ENCODE peak calls at places on chromosomes 3 and 15, in six cellular contexts. One of them, this sample, is unnamed.

GRCh38 chr15:33152502-33153109 is 41.9 kb downstream of the FMN1 start:
- DNase-seq in IMR-90: peak
- DNase-seq in neuronal stem cell: no peak
- DNase-seq in H9: no peak
- DNase-seq in mesenchymal stem cell: no peak
- DNase-seq in H1: no peak
- DNase-seq in this sample: no peak

GRCh38 chr3:195522254-195523023 is 20.7 kb downstream of the PPP1R2 start:
- DNase-seq in IMR-90: peak
- DNase-seq in neuronal stem cell: peak
- DNase-seq in H9: no peak
- DNase-seq in mesenchymal stem cell: peak
- DNase-seq in H1: no peak
- DNase-seq in this sample: no peak

GRCh38 chr15:40990080-40990479 is 36.8 kb downstream of the CHAC1 start:
- DNase-seq in IMR-90: no peak
- DNase-seq in neuronal stem cell: no peak
- DNase-seq in H9: no peak
- DNase-seq in mesenchymal stem cell: no peak
- DNase-seq in H1: no peak
- DNase-seq in this sample: no peak

GRCh38 chr3:100060685-100061484 is 53.4 kb downstream of the FILIP1L start:
- DNase-seq in IMR-90: no peak
- DNase-seq in neuronal stem cell: no peak
- DNase-seq in H9: no peak
- DNase-seq in mesenchymal stem cell: no peak
- DNase-seq in H1: no peak
- DNase-seq in this sample: no peak

GRCh38 chr3:144754076-144754783 is 782.6 kb downstream of the DIPK2A start:
- DNase-seq in IMR-90: no peak
- DNase-seq in neuronal stem cell: no peak
- DNase-seq in H9: no peak
- DNase-seq in mesenchymal stem cell: no peak
- DNase-seq in H1: no peak
- DNase-seq in this sample: no peak

GRCh38 chr3:184608209-184608608 is 46.6 kb downstream of the EPHB3 start:
- DNase-seq in IMR-90: no peak
- DNase-seq in neuronal stem cell: no peak
- DNase-seq in H9: no peak
- DNase-seq in mesenchymal stem cell: no peak
- DNase-seq in H1: no peak
- DNase-seq in this sample: no peak

GRCh38 chr15:63453181-63453905 is 51.0 kb upstream of the USP3 start:
- DNase-seq in IMR-90: no peak
- DNase-seq in neuronal stem cell: no peak
- DNase-seq in H9: no peak
- DNase-seq in mesenchymal stem cell: no peak
- DNase-seq in H1: no peak
- DNase-seq in this sample: no peak

GRCh38 chr3:183279371-183279770 is 26.3 kb downstream of the B3GNT5 start:
- DNase-seq in IMR-90: no peak
- DNase-seq in neuronal stem cell: no peak
- DNase-seq in H9: no peak
- DNase-seq in mesenchymal stem cell: no peak
- DNase-seq in H1: no peak
- DNase-seq in this sample: no peak

GRCh38 chr3:168162172-168162571 is 66.4 kb upstream of the GOLIM4 start:
- DNase-seq in IMR-90: peak
- DNase-seq in neuronal stem cell: no peak
- DNase-seq in H9: no peak
- DNase-seq in mesenchymal stem cell: no peak
- DNase-seq in H1: no peak
- DNase-seq in this sample: no peak

GRCh38 chr15:90836296-90836871 is 32.0 kb upstream of the FURIN start:
- DNase-seq in IMR-90: peak
- DNase-seq in neuronal stem cell: no peak
- DNase-seq in H9: no peak
- DNase-seq in mesenchymal stem cell: peak
- DNase-seq in H1: no peak
- DNase-seq in this sample: peak

GRCh38 chr3:67384790-67385397 is 269.5 kb downstream of the SUCLG2 start:
- DNase-seq in IMR-90: peak
- DNase-seq in neuronal stem cell: peak
- DNase-seq in H9: peak
- DNase-seq in mesenchymal stem cell: peak
- DNase-seq in H1: peak
- DNase-seq in this sample: peak

GRCh38 chr3:175005881-175006280 is 146.7 kb downstream of the NAALADL2 start:
- DNase-seq in IMR-90: no peak
- DNase-seq in neuronal stem cell: no peak
- DNase-seq in H9: no peak
- DNase-seq in mesenchymal stem cell: no peak
- DNase-seq in H1: no peak
- DNase-seq in this sample: peak

GRCh38 chr3:69282191-69282590 is 103.7 kb downstream of the FRMD4B start:
- DNase-seq in IMR-90: no peak
- DNase-seq in neuronal stem cell: no peak
- DNase-seq in H9: no peak
- DNase-seq in mesenchymal stem cell: no peak
- DNase-seq in H1: no peak
- DNase-seq in this sample: no peak

GRCh38 chr3:134002326-134002725 is 27.4 kb downstream of the SLCO2A1 start:
- DNase-seq in IMR-90: peak
- DNase-seq in neuronal stem cell: no peak
- DNase-seq in H9: no peak
- DNase-seq in mesenchymal stem cell: no peak
- DNase-seq in H1: no peak
- DNase-seq in this sample: no peak

GRCh38 chr3:28726840-28727239 is 378.2 kb upstream of the AZI2 start:
- DNase-seq in IMR-90: no peak
- DNase-seq in neuronal stem cell: peak
- DNase-seq in H9: peak
- DNase-seq in mesenchymal stem cell: peak
- DNase-seq in H1: peak
- DNase-seq in this sample: peak

GRCh38 chr3:197847866-197848401 is 56.9 kb downstream of the LRCH3 start:
- DNase-seq in IMR-90: peak
- DNase-seq in neuronal stem cell: no peak
- DNase-seq in H9: no peak
- DNase-seq in mesenchymal stem cell: peak
- DNase-seq in H1: no peak
- DNase-seq in this sample: no peak

DNA sequence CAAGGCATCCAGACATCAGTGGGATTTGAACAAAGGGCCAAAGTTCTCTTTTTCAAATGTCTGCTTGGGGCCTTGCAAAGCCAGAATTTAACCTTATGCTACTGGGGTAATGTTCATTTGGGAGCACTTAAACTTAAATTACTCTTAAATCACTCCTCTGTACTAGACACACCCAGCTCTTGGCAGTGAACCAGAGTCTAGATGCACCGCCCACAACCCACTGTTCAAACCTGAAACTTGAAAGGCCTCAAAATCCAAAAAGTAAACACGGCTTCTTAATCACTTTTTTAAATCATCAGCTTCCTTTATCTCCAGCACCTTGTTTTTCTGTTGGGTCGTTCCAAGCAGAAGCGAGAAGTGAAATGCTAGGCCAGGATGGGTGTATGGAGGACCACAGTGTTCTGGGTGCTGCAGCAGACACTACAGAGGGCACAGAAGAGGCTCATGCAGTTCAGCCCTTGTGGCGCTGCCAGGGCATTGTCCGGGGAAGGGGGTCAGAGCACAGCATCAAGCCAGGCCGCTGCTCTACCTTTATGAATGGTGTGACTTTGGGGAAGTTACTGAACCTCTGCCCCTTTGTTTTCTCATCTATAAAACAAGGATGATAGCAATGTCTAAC is 28.8 kb downstream of the MECOM start:
- DNase-seq in IMR-90: no peak
- DNase-seq in neuronal stem cell: no peak
- DNase-seq in H9: no peak
- DNase-seq in mesenchymal stem cell: no peak
- DNase-seq in H1: no peak
- DNase-seq in this sample: no peak
- H3K4ac ChIP-seq in IMR-90: no peak
- H3K4ac ChIP-seq in neuronal stem cell: no peak
- H3K4ac ChIP-seq in H9: no peak
- H3K4ac ChIP-seq in mesenchymal stem cell: no peak
- H3K4ac ChIP-seq in H1: no peak
- H3K4ac ChIP-seq in this sample: no peak

DNA sequence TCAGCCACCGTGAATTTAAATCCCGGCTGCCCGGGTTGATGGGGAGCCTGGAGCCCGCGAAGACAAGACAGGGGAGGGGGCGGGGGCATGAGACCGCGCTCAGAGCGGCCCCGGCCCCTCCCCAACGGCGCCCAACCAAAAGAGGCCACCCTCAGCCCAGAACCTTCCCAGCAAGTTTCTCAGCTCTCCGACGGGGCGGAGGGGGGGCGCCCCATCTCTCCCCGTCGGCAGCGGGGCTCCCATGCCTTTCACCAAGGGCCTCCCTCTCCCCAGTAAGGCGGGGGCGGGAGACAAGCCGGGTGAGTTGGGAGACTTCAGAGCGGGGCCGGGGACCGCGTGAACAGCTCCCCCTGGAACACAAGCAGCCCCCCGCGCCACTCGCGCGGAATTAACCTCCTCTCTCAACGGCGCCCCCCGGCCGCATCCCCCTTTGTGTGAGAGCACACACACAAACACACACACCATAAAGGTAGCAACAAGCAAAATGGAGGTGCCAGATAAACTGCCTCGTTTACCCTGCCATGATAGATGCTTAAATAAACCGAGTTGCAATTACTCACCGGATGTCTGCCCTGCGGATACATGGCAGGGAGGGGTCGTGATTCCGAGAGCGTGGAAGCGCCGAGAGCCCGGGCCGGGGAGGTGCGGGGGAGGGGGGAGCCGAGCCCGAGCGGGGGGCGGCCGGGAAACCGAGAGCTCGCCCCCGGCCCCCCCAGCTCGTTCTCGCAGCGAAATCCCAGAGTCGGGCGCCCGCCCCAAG is 1.3 kb downstream of the TLE3 start:
- DNase-seq in IMR-90: peak
- DNase-seq in neuronal stem cell: peak
- DNase-seq in H9: no peak
- DNase-seq in mesenchymal stem cell: peak
- DNase-seq in H1: no peak
- DNase-seq in this sample: peak
- H3K4ac ChIP-seq in IMR-90: peak
- H3K4ac ChIP-seq in neuronal stem cell: peak
- H3K4ac ChIP-seq in H9: no peak
- H3K4ac ChIP-seq in mesenchymal stem cell: peak
- H3K4ac ChIP-seq in H1: no peak
- H3K4ac ChIP-seq in this sample: peak

DNA sequence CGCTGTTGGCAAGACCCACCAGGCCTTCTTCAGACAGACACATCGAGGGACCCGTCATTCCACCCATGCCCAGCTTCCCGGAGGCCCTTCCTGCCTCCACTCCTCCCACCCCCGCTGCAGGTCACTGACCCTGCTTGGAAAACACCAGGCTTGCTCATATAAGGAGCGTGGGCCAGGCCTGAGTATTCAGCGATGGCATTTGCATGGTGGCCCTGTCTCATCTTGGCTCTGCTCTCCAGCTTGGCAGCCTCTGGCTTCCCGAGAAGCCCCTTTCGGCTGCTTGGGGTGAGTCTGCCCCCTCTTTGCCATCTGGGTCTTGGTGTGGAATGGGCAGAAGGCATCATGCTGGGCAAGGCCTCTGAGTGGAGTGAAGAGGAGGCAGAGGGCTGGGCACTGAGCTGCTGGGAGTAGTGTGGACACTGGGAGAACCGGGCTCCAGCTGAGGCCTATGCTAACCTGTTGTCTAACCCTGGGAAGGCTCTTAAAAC is at the start of gene ITIH3:
- DNase-seq in IMR-90: no peak
- DNase-seq in neuronal stem cell: no peak
- DNase-seq in H9: no peak
- DNase-seq in mesenchymal stem cell: no peak
- DNase-seq in H1: no peak
- DNase-seq in this sample: no peak
- H3K4ac ChIP-seq in IMR-90: no peak
- H3K4ac ChIP-seq in neuronal stem cell: no peak
- H3K4ac ChIP-seq in H9: no peak
- H3K4ac ChIP-seq in mesenchymal stem cell: no peak
- H3K4ac ChIP-seq in H1: no peak
- H3K4ac ChIP-seq in this sample: no peak

GRCh38 chr3:182259579-182259978 is 533.7 kb upstream of the ATP11B start:
- DNase-seq in IMR-90: no peak
- DNase-seq in neuronal stem cell: no peak
- DNase-seq in H9: peak
- DNase-seq in mesenchymal stem cell: no peak
- DNase-seq in H1: peak
- DNase-seq in this sample: no peak
- H3K4ac ChIP-seq in IMR-90: no peak
- H3K4ac ChIP-seq in neuronal stem cell: no peak
- H3K4ac ChIP-seq in H9: no peak
- H3K4ac ChIP-seq in mesenchymal stem cell: no peak
- H3K4ac ChIP-seq in H1: no peak
- H3K4ac ChIP-seq in this sample: no peak

GRCh38 chr15:67161881-67162280 is 92.6 kb downstream of the AAGAB start:
- DNase-seq in IMR-90: no peak
- DNase-seq in neuronal stem cell: no peak
- DNase-seq in H9: no peak
- DNase-seq in mesenchymal stem cell: no peak
- DNase-seq in H1: no peak
- DNase-seq in this sample: no peak
- H3K4ac ChIP-seq in IMR-90: peak
- H3K4ac ChIP-seq in neuronal stem cell: no peak
- H3K4ac ChIP-seq in H9: no peak
- H3K4ac ChIP-seq in mesenchymal stem cell: no peak
- H3K4ac ChIP-seq in H1: no peak
- H3K4ac ChIP-seq in this sample: no peak

GRCh38 chr15:25805006-25805405 is 58.1 kb downstream of the ATP10A start:
- DNase-seq in IMR-90: no peak
- DNase-seq in neuronal stem cell: no peak
- DNase-seq in H9: peak
- DNase-seq in mesenchymal stem cell: no peak
- DNase-seq in H1: no peak
- DNase-seq in this sample: no peak
- H3K4ac ChIP-seq in IMR-90: no peak
- H3K4ac ChIP-seq in neuronal stem cell: no peak
- H3K4ac ChIP-seq in H9: no peak
- H3K4ac ChIP-seq in mesenchymal stem cell: no peak
- H3K4ac ChIP-seq in H1: no peak
- H3K4ac ChIP-seq in this sample: no peak